ENCODE peak calls at places on chromosome X, in eight cellular contexts. One of them, this sample, is unnamed. For H3K27me3, the result is how much of the 10 kb centered on the place peaks cover.

GRCh38 chrX:116317409-116317808 is 119.0 kb upstream of the SLC6A14 start:
- DNase-seq in effector memory CD4-positive, alpha-beta T cell: no peak
- DNase-seq in H9: no peak
- DNase-seq in heart right ventricle: peak
- DNase-seq in GM06990: no peak
- DNase-seq in fibroblast of lung: peak
- DNase-seq in mammary epithelial cell: peak
- DNase-seq in HCT116: no peak
- DNase-seq in this sample: no peak

GRCh38 chrX:50718791-50719190 is 95.2 kb downstream of the SHROOM4 start:
- DNase-seq in effector memory CD4-positive, alpha-beta T cell: no peak
- DNase-seq in H9: no peak
- DNase-seq in heart right ventricle: no peak
- DNase-seq in GM06990: no peak
- DNase-seq in fibroblast of lung: peak
- DNase-seq in mammary epithelial cell: no peak
- DNase-seq in HCT116: no peak
- DNase-seq in this sample: no peak

GRCh38 chrX:36480441-36480990 is 527.6 kb upstream of the FAM47C start:
- DNase-seq in effector memory CD4-positive, alpha-beta T cell: no peak
- DNase-seq in H9: no peak
- DNase-seq in heart right ventricle: no peak
- DNase-seq in GM06990: no peak
- DNase-seq in fibroblast of lung: no peak
- DNase-seq in mammary epithelial cell: no peak
- DNase-seq in HCT116: no peak
- DNase-seq in this sample: no peak

GRCh38 chrX:53249387-53250042 is 24.5 kb upstream of the KDM5C start:
- DNase-seq in effector memory CD4-positive, alpha-beta T cell: no peak
- DNase-seq in H9: no peak
- DNase-seq in heart right ventricle: no peak
- DNase-seq in GM06990: no peak
- DNase-seq in fibroblast of lung: no peak
- DNase-seq in mammary epithelial cell: no peak
- DNase-seq in HCT116: no peak
- DNase-seq in this sample: no peak

GRCh38 chrX:46553935-46554334 is 8.7 kb upstream of the ZNF674 start:
- DNase-seq in effector memory CD4-positive, alpha-beta T cell: no peak
- DNase-seq in H9: no peak
- DNase-seq in heart right ventricle: no peak
- DNase-seq in GM06990: no peak
- DNase-seq in fibroblast of lung: no peak
- DNase-seq in mammary epithelial cell: no peak
- DNase-seq in HCT116: no peak
- DNase-seq in this sample: no peak

GRCh38 chrX:150966235-150966634 is 16.9 kb upstream of the HMGB3 start:
- DNase-seq in effector memory CD4-positive, alpha-beta T cell: no peak
- DNase-seq in H9: no peak
- DNase-seq in heart right ventricle: no peak
- DNase-seq in GM06990: no peak
- DNase-seq in fibroblast of lung: no peak
- DNase-seq in mammary epithelial cell: no peak
- DNase-seq in HCT116: no peak
- DNase-seq in this sample: no peak

GRCh38 chrX:124504106-124504983 is 158.0 kb downstream of the SH2D1A start:
- DNase-seq in effector memory CD4-positive, alpha-beta T cell: no peak
- DNase-seq in H9: no peak
- DNase-seq in heart right ventricle: no peak
- DNase-seq in GM06990: peak
- DNase-seq in fibroblast of lung: no peak
- DNase-seq in mammary epithelial cell: no peak
- DNase-seq in HCT116: no peak
- DNase-seq in this sample: no peak

GRCh38 chrX:108464604-108465003 is 25.0 kb downstream of the COL4A5 start:
- DNase-seq in effector memory CD4-positive, alpha-beta T cell: no peak
- DNase-seq in H9: no peak
- DNase-seq in heart right ventricle: no peak
- DNase-seq in GM06990: no peak
- DNase-seq in fibroblast of lung: peak
- DNase-seq in mammary epithelial cell: no peak
- DNase-seq in HCT116: no peak
- DNase-seq in this sample: no peak

GRCh38 chrX:45009371-45010000 is 136.5 kb downstream of the KDM6A start:
- DNase-seq in effector memory CD4-positive, alpha-beta T cell: no peak
- DNase-seq in H9: no peak
- DNase-seq in heart right ventricle: no peak
- DNase-seq in GM06990: no peak
- DNase-seq in fibroblast of lung: peak
- DNase-seq in mammary epithelial cell: peak
- DNase-seq in HCT116: no peak
- DNase-seq in this sample: no peak

GRCh38 chrX:15853586-15854079 is 980 bp downstream of the AP1S2 start:
- DNase-seq in effector memory CD4-positive, alpha-beta T cell: no peak
- DNase-seq in H9: no peak
- DNase-seq in heart right ventricle: no peak
- DNase-seq in GM06990: no peak
- DNase-seq in fibroblast of lung: peak
- DNase-seq in mammary epithelial cell: peak
- DNase-seq in HCT116: no peak
- DNase-seq in this sample: no peak

GRCh38 chrX:17710836-17711235 is 26.5 kb upstream of the SCML1 start:
- DNase-seq in effector memory CD4-positive, alpha-beta T cell: no peak
- DNase-seq in H9: no peak
- DNase-seq in heart right ventricle: no peak
- DNase-seq in GM06990: no peak
- DNase-seq in fibroblast of lung: peak
- DNase-seq in mammary epithelial cell: no peak
- DNase-seq in HCT116: no peak
- DNase-seq in this sample: no peak

GRCh38 chrX:57573754-57574153 is 18.1 kb upstream of the ZXDB start:
- DNase-seq in effector memory CD4-positive, alpha-beta T cell: no peak
- DNase-seq in H9: no peak
- DNase-seq in heart right ventricle: no peak
- DNase-seq in GM06990: no peak
- DNase-seq in fibroblast of lung: no peak
- DNase-seq in mammary epithelial cell: no peak
- DNase-seq in HCT116: no peak
- DNase-seq in this sample: no peak

GRCh38 chrX:109760241-109760921 is 27.3 kb upstream of the ACSL4 start:
- DNase-seq in effector memory CD4-positive, alpha-beta T cell: no peak
- DNase-seq in H9: no peak
- DNase-seq in heart right ventricle: no peak
- DNase-seq in GM06990: no peak
- DNase-seq in fibroblast of lung: no peak
- DNase-seq in mammary epithelial cell: no peak
- DNase-seq in HCT116: no peak
- DNase-seq in this sample: no peak

DNA sequence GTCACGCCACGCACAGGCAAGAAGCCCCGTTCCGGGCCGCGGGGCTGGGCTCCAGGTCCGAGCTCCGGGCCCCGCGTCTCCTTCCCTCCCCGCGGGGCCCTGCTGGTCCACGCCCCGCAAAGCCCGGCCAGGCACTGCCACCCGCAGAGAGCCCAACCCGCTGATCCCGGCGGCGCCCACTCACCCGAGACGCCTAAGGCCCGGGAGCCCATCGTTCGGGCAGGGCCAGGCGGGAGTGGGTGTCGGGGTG is 870 bp downstream of the PDZD4 start:
- DNase-seq in effector memory CD4-positive, alpha-beta T cell: no peak
- DNase-seq in H9: no peak
- DNase-seq in heart right ventricle: no peak
- DNase-seq in GM06990: no peak
- DNase-seq in fibroblast of lung: no peak
- DNase-seq in mammary epithelial cell: no peak
- DNase-seq in HCT116: no peak
- DNase-seq in this sample: no peak
- H3K27me3 ChIP-seq in effector memory CD4-positive, alpha-beta T cell: under half
- H3K27me3 ChIP-seq in H9: under half
- H3K27me3 ChIP-seq in heart right ventricle: under half
- H3K27me3 ChIP-seq in GM06990: under half
- H3K27me3 ChIP-seq in fibroblast of lung: under half
- H3K27me3 ChIP-seq in mammary epithelial cell: under half
- H3K27me3 ChIP-seq in HCT116: under half
- H3K27me3 ChIP-seq in this sample: half or more

GRCh38 chrX:10660171-10660570 is 39.8 kb upstream of the MID1 start:
- DNase-seq in effector memory CD4-positive, alpha-beta T cell: no peak
- DNase-seq in H9: peak
- DNase-seq in heart right ventricle: no peak
- DNase-seq in GM06990: no peak
- DNase-seq in fibroblast of lung: no peak
- DNase-seq in mammary epithelial cell: no peak
- DNase-seq in HCT116: no peak
- DNase-seq in this sample: no peak
- H3K27me3 ChIP-seq in effector memory CD4-positive, alpha-beta T cell: under half
- H3K27me3 ChIP-seq in H9: under half
- H3K27me3 ChIP-seq in heart right ventricle: under half
- H3K27me3 ChIP-seq in GM06990: under half
- H3K27me3 ChIP-seq in fibroblast of lung: under half
- H3K27me3 ChIP-seq in mammary epithelial cell: under half
- H3K27me3 ChIP-seq in HCT116: under half
- H3K27me3 ChIP-seq in this sample: under half

GRCh38 chrX:13685126-13685763 is 3.7 kb upstream of the RAB9A start:
- DNase-seq in effector memory CD4-positive, alpha-beta T cell: no peak
- DNase-seq in H9: no peak
- DNase-seq in heart right ventricle: no peak
- DNase-seq in GM06990: no peak
- DNase-seq in fibroblast of lung: peak
- DNase-seq in mammary epithelial cell: peak
- DNase-seq in HCT116: no peak
- DNase-seq in this sample: no peak

GRCh38 chrX:13687203-13687602 is 1.7 kb upstream of the RAB9A start:
- DNase-seq in effector memory CD4-positive, alpha-beta T cell: no peak
- DNase-seq in H9: no peak
- DNase-seq in heart right ventricle: no peak
- DNase-seq in GM06990: no peak
- DNase-seq in fibroblast of lung: no peak
- DNase-seq in mammary epithelial cell: no peak
- DNase-seq in HCT116: no peak
- DNase-seq in this sample: no peak

GRCh38 chrX:13688384-13688771 is 550 bp upstream of the RAB9A start:
- DNase-seq in effector memory CD4-positive, alpha-beta T cell: no peak
- DNase-seq in H9: no peak
- DNase-seq in heart right ventricle: no peak
- DNase-seq in GM06990: no peak
- DNase-seq in fibroblast of lung: no peak
- DNase-seq in mammary epithelial cell: no peak
- DNase-seq in HCT116: no peak
- DNase-seq in this sample: no peak

GRCh38 chrX:13681595-13681994 is 7.3 kb upstream of the RAB9A start:
- DNase-seq in effector memory CD4-positive, alpha-beta T cell: no peak
- DNase-seq in H9: no peak
- DNase-seq in heart right ventricle: no peak
- DNase-seq in GM06990: no peak
- DNase-seq in fibroblast of lung: no peak
- DNase-seq in mammary epithelial cell: no peak
- DNase-seq in HCT116: no peak
- DNase-seq in this sample: no peak

DNA sequence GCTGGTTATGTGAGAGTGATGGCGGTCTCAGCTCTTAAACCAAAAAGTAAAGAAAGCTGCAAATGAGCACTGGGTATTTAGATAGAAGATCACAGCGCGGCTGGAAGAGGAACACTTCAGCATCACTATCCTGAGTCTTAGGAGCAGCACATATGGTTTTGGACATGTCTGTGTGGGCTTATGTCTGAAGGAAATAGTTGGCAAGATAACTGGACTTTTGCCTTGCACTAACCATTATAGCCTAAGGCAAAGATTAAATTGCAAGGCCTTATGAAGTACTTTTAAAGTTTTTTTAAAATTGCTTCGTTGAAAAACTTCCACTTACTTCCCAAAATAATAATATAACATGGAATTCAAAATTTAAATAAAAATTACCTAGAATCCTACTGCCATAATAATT is 4.6 kb upstream of the RAB9A start:
- DNase-seq in effector memory CD4-positive, alpha-beta T cell: no peak
- DNase-seq in H9: no peak
- DNase-seq in heart right ventricle: no peak
- DNase-seq in GM06990: no peak
- DNase-seq in fibroblast of lung: no peak
- DNase-seq in mammary epithelial cell: no peak
- DNase-seq in HCT116: no peak
- DNase-seq in this sample: no peak
- H3K27me3 ChIP-seq in effector memory CD4-positive, alpha-beta T cell: under half
- H3K27me3 ChIP-seq in H9: under half
- H3K27me3 ChIP-seq in heart right ventricle: under half
- H3K27me3 ChIP-seq in GM06990: under half
- H3K27me3 ChIP-seq in fibroblast of lung: under half
- H3K27me3 ChIP-seq in mammary epithelial cell: under half
- H3K27me3 ChIP-seq in HCT116: under half
- H3K27me3 ChIP-seq in this sample: under half

DNA sequence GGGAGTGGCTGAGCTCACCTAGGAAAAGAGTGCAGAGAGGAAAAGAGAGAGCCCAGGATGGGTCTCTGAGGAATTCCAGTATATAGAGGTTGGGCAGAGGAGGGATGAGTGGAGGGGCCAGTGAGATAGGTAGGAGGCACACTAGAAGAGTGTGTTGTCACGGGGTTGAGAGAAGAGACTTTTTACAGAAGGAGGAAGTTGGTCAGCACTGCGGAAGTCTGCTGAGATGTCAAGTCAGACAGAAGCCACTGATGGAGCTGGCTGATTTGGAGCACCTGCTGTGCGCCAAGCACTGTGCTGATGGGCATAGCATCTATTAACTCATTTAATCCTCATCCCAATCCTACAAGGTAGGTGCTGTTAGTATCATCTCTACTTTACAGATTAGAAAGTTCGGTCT is 60.4 kb downstream of the EFNB1 start:
- DNase-seq in effector memory CD4-positive, alpha-beta T cell: no peak
- DNase-seq in H9: no peak
- DNase-seq in heart right ventricle: no peak
- DNase-seq in GM06990: no peak
- DNase-seq in fibroblast of lung: no peak
- DNase-seq in mammary epithelial cell: no peak
- DNase-seq in HCT116: no peak
- DNase-seq in this sample: no peak
- H3K27me3 ChIP-seq in effector memory CD4-positive, alpha-beta T cell: under half
- H3K27me3 ChIP-seq in H9: under half
- H3K27me3 ChIP-seq in heart right ventricle: under half
- H3K27me3 ChIP-seq in GM06990: under half
- H3K27me3 ChIP-seq in fibroblast of lung: under half
- H3K27me3 ChIP-seq in mammary epithelial cell: under half
- H3K27me3 ChIP-seq in HCT116: under half
- H3K27me3 ChIP-seq in this sample: half or more

DNA sequence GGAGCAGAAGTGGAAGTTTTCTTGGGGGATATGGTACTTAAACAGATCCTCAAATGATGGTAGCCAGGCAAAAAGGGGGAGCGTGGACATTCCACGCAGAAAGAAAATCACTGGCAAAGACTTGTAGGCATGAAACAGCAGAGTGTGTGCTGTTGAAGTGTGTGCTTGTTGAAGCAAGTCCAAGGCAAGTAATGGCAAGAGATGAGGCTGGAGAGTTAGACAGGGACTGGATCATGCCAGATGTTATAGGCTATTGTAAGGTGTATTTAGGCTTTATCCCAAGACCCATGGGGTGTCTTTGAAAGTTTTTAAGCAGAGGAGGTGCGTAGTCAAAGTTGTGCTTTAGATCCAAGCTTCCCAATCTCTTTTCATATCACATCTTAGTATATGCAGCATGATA is 124.5 kb downstream of the MBNL3 start:
- DNase-seq in effector memory CD4-positive, alpha-beta T cell: no peak
- DNase-seq in H9: no peak
- DNase-seq in heart right ventricle: no peak
- DNase-seq in GM06990: no peak
- DNase-seq in fibroblast of lung: no peak
- DNase-seq in mammary epithelial cell: peak
- DNase-seq in HCT116: no peak
- DNase-seq in this sample: no peak
- H3K27me3 ChIP-seq in effector memory CD4-positive, alpha-beta T cell: under half
- H3K27me3 ChIP-seq in H9: under half
- H3K27me3 ChIP-seq in heart right ventricle: under half
- H3K27me3 ChIP-seq in GM06990: under half
- H3K27me3 ChIP-seq in fibroblast of lung: under half
- H3K27me3 ChIP-seq in mammary epithelial cell: under half
- H3K27me3 ChIP-seq in HCT116: under half
- H3K27me3 ChIP-seq in this sample: under half

GRCh38 chrX:19870710-19871490 is 16.5 kb downstream of the SH3KBP1 start:
- DNase-seq in effector memory CD4-positive, alpha-beta T cell: no peak
- DNase-seq in H9: no peak
- DNase-seq in heart right ventricle: no peak
- DNase-seq in GM06990: no peak
- DNase-seq in fibroblast of lung: no peak
- DNase-seq in mammary epithelial cell: no peak
- DNase-seq in HCT116: no peak
- DNase-seq in this sample: no peak
- H3K27me3 ChIP-seq in effector memory CD4-positive, alpha-beta T cell: under half
- H3K27me3 ChIP-seq in H9: under half
- H3K27me3 ChIP-seq in heart right ventricle: under half
- H3K27me3 ChIP-seq in GM06990: under half
- H3K27me3 ChIP-seq in fibroblast of lung: under half
- H3K27me3 ChIP-seq in mammary epithelial cell: under half
- H3K27me3 ChIP-seq in HCT116: under half
- H3K27me3 ChIP-seq in this sample: half or more